ENCODE peak calls at places on chromosomes 3 and 15, in seven cellular contexts. One of them, this sample, is unnamed.

GRCh38 chr3:66816110-66816761 is 181.9 kb upstream of the KBTBD8 start:
- DNase-seq in HepG2: peak; percentile 36
- DNase-seq in stimulated activated CD8-positive, alpha-beta memory T cell treated with anti-CD3 and anti-CD28 coated beads, Interleukin-7, amount 100 ng/mL, for 24 hours: no peak
- DNase-seq in prostate gland: no peak
- DNase-seq in amniotic stem cell: peak; percentile 39
- DNase-seq in T-helper 9 cell: no peak
- DNase-seq in mucosa of gallbladder: no peak
- DNase-seq in this sample: peak; percentile 40

GRCh38 chr3:45170071-45170470 is 23.9 kb upstream of the CDCP1 start:
- DNase-seq in HepG2: no peak
- DNase-seq in stimulated activated CD8-positive, alpha-beta memory T cell treated with anti-CD3 and anti-CD28 coated beads, Interleukin-7, amount 100 ng/mL, for 24 hours: no peak
- DNase-seq in prostate gland: peak; percentile 64
- DNase-seq in amniotic stem cell: no peak
- DNase-seq in T-helper 9 cell: no peak
- DNase-seq in mucosa of gallbladder: peak; percentile 39
- DNase-seq in this sample: no peak

GRCh38 chr15:66566963-66567531 is 1.2 kb upstream of the LCTL start:
- DNase-seq in HepG2: peak; percentile 76
- DNase-seq in stimulated activated CD8-positive, alpha-beta memory T cell treated with anti-CD3 and anti-CD28 coated beads, Interleukin-7, amount 100 ng/mL, for 24 hours: no peak
- DNase-seq in prostate gland: peak; percentile 56
- DNase-seq in amniotic stem cell: peak; percentile 51
- DNase-seq in T-helper 9 cell: peak; percentile 33
- DNase-seq in mucosa of gallbladder: peak; percentile 64
- DNase-seq in this sample: no peak

GRCh38 chr3:58588030-58588614 is 10.9 kb upstream of the FAM107A start:
- DNase-seq in HepG2: no peak
- DNase-seq in stimulated activated CD8-positive, alpha-beta memory T cell treated with anti-CD3 and anti-CD28 coated beads, Interleukin-7, amount 100 ng/mL, for 24 hours: no peak
- DNase-seq in prostate gland: no peak
- DNase-seq in amniotic stem cell: no peak
- DNase-seq in T-helper 9 cell: no peak
- DNase-seq in mucosa of gallbladder: no peak
- DNase-seq in this sample: no peak

GRCh38 chr3:189056612-189057352 is 115.0 kb upstream of the TPRG1 start:
- DNase-seq in HepG2: no peak
- DNase-seq in stimulated activated CD8-positive, alpha-beta memory T cell treated with anti-CD3 and anti-CD28 coated beads, Interleukin-7, amount 100 ng/mL, for 24 hours: no peak
- DNase-seq in prostate gland: no peak
- DNase-seq in amniotic stem cell: no peak
- DNase-seq in T-helper 9 cell: no peak
- DNase-seq in mucosa of gallbladder: no peak
- DNase-seq in this sample: no peak

GRCh38 chr3:195825857-195826804 is 14.4 kb upstream of the MUC4 start:
- DNase-seq in HepG2: no peak
- DNase-seq in stimulated activated CD8-positive, alpha-beta memory T cell treated with anti-CD3 and anti-CD28 coated beads, Interleukin-7, amount 100 ng/mL, for 24 hours: no peak
- DNase-seq in prostate gland: no peak
- DNase-seq in amniotic stem cell: no peak
- DNase-seq in T-helper 9 cell: no peak
- DNase-seq in mucosa of gallbladder: no peak
- DNase-seq in this sample: no peak

GRCh38 chr3:16183601-16184270 is 9.3 kb downstream of the GALNT15 start:
- DNase-seq in HepG2: no peak
- DNase-seq in stimulated activated CD8-positive, alpha-beta memory T cell treated with anti-CD3 and anti-CD28 coated beads, Interleukin-7, amount 100 ng/mL, for 24 hours: no peak
- DNase-seq in prostate gland: no peak
- DNase-seq in amniotic stem cell: peak; percentile 41
- DNase-seq in T-helper 9 cell: no peak
- DNase-seq in mucosa of gallbladder: no peak
- DNase-seq in this sample: no peak

GRCh38 chr3:79820089-79820488 is 52.3 kb upstream of the ROBO1 start:
- DNase-seq in HepG2: no peak
- DNase-seq in stimulated activated CD8-positive, alpha-beta memory T cell treated with anti-CD3 and anti-CD28 coated beads, Interleukin-7, amount 100 ng/mL, for 24 hours: no peak
- DNase-seq in prostate gland: no peak
- DNase-seq in amniotic stem cell: no peak
- DNase-seq in T-helper 9 cell: no peak
- DNase-seq in mucosa of gallbladder: no peak
- DNase-seq in this sample: no peak

GRCh38 chr3:31008986-31009385 is 114.5 kb upstream of the GADL1 start:
- DNase-seq in HepG2: no peak
- DNase-seq in stimulated activated CD8-positive, alpha-beta memory T cell treated with anti-CD3 and anti-CD28 coated beads, Interleukin-7, amount 100 ng/mL, for 24 hours: no peak
- DNase-seq in prostate gland: no peak
- DNase-seq in amniotic stem cell: no peak
- DNase-seq in T-helper 9 cell: no peak
- DNase-seq in mucosa of gallbladder: no peak
- DNase-seq in this sample: peak; percentile 27

GRCh38 chr15:51097553-51098330 is 3.0 kb upstream of the TNFAIP8L3 start:
- DNase-seq in HepG2: peak; percentile 19
- DNase-seq in stimulated activated CD8-positive, alpha-beta memory T cell treated with anti-CD3 and anti-CD28 coated beads, Interleukin-7, amount 100 ng/mL, for 24 hours: no peak
- DNase-seq in prostate gland: no peak
- DNase-seq in amniotic stem cell: no peak
- DNase-seq in T-helper 9 cell: no peak
- DNase-seq in mucosa of gallbladder: no peak
- DNase-seq in this sample: no peak

GRCh38 chr15:62545392-62546227 is 380.5 kb upstream of the C2CD4B start:
- DNase-seq in HepG2: no peak
- DNase-seq in stimulated activated CD8-positive, alpha-beta memory T cell treated with anti-CD3 and anti-CD28 coated beads, Interleukin-7, amount 100 ng/mL, for 24 hours: no peak
- DNase-seq in prostate gland: peak; percentile 73
- DNase-seq in amniotic stem cell: no peak
- DNase-seq in T-helper 9 cell: no peak
- DNase-seq in mucosa of gallbladder: peak; percentile 91
- DNase-seq in this sample: peak; percentile 77

GRCh38 chr3:112894258-112894657 is 47.6 kb upstream of the CD200R1L start:
- DNase-seq in HepG2: no peak
- DNase-seq in stimulated activated CD8-positive, alpha-beta memory T cell treated with anti-CD3 and anti-CD28 coated beads, Interleukin-7, amount 100 ng/mL, for 24 hours: no peak
- DNase-seq in prostate gland: no peak
- DNase-seq in amniotic stem cell: no peak
- DNase-seq in T-helper 9 cell: no peak
- DNase-seq in mucosa of gallbladder: no peak
- DNase-seq in this sample: no peak

GRCh38 chr15:67093146-67093874 is 27.9 kb downstream of the SMAD3 start:
- DNase-seq in HepG2: no peak
- DNase-seq in stimulated activated CD8-positive, alpha-beta memory T cell treated with anti-CD3 and anti-CD28 coated beads, Interleukin-7, amount 100 ng/mL, for 24 hours: no peak
- DNase-seq in prostate gland: no peak
- DNase-seq in amniotic stem cell: no peak
- DNase-seq in T-helper 9 cell: no peak
- DNase-seq in mucosa of gallbladder: no peak
- DNase-seq in this sample: no peak

GRCh38 chr15:96348112-96349027 is 17.9 kb downstream of the NR2F2 start:
- DNase-seq in HepG2: no peak
- DNase-seq in stimulated activated CD8-positive, alpha-beta memory T cell treated with anti-CD3 and anti-CD28 coated beads, Interleukin-7, amount 100 ng/mL, for 24 hours: no peak
- DNase-seq in prostate gland: no peak
- DNase-seq in amniotic stem cell: no peak
- DNase-seq in T-helper 9 cell: no peak
- DNase-seq in mucosa of gallbladder: no peak
- DNase-seq in this sample: no peak

GRCh38 chr3:14532691-14533456 is 7.3 kb downstream of the GRIP2 start:
- DNase-seq in HepG2: peak; percentile 9
- DNase-seq in stimulated activated CD8-positive, alpha-beta memory T cell treated with anti-CD3 and anti-CD28 coated beads, Interleukin-7, amount 100 ng/mL, for 24 hours: no peak
- DNase-seq in prostate gland: peak; percentile 66
- DNase-seq in amniotic stem cell: no peak
- DNase-seq in T-helper 9 cell: no peak
- DNase-seq in mucosa of gallbladder: peak; percentile 56
- DNase-seq in this sample: peak; percentile 45

GRCh38 chr15:73747847-73748605 is 5.1 kb downstream of the INSYN1 start:
- DNase-seq in HepG2: no peak
- DNase-seq in stimulated activated CD8-positive, alpha-beta memory T cell treated with anti-CD3 and anti-CD28 coated beads, Interleukin-7, amount 100 ng/mL, for 24 hours: no peak
- DNase-seq in prostate gland: no peak
- DNase-seq in amniotic stem cell: no peak
- DNase-seq in T-helper 9 cell: no peak
- DNase-seq in mucosa of gallbladder: no peak
- DNase-seq in this sample: no peak

GRCh38 chr3:52671676-52672075 is 14.0 kb downstream of the PBRM1 start:
- DNase-seq in HepG2: no peak
- DNase-seq in stimulated activated CD8-positive, alpha-beta memory T cell treated with anti-CD3 and anti-CD28 coated beads, Interleukin-7, amount 100 ng/mL, for 24 hours: no peak
- DNase-seq in prostate gland: no peak
- DNase-seq in amniotic stem cell: no peak
- DNase-seq in T-helper 9 cell: no peak
- DNase-seq in mucosa of gallbladder: no peak
- DNase-seq in this sample: no peak

GRCh38 chr3:179801263-179801662 is 148.4 kb downstream of the USP13 start:
- DNase-seq in HepG2: peak; percentile 4
- DNase-seq in stimulated activated CD8-positive, alpha-beta memory T cell treated with anti-CD3 and anti-CD28 coated beads, Interleukin-7, amount 100 ng/mL, for 24 hours: no peak
- DNase-seq in prostate gland: no peak
- DNase-seq in amniotic stem cell: peak; percentile 50
- DNase-seq in T-helper 9 cell: no peak
- DNase-seq in mucosa of gallbladder: no peak
- DNase-seq in this sample: no peak

GRCh38 chr15:42020713-42021273 is at the start of gene PLA2G4E:
- DNase-seq in HepG2: no peak
- DNase-seq in stimulated activated CD8-positive, alpha-beta memory T cell treated with anti-CD3 and anti-CD28 coated beads, Interleukin-7, amount 100 ng/mL, for 24 hours: no peak
- DNase-seq in prostate gland: no peak
- DNase-seq in amniotic stem cell: no peak
- DNase-seq in T-helper 9 cell: no peak
- DNase-seq in mucosa of gallbladder: no peak
- DNase-seq in this sample: no peak

GRCh38 chr3:193843447-193844301 is 250.7 kb downstream of the OPA1 start:
- DNase-seq in HepG2: peak; percentile 70
- DNase-seq in stimulated activated CD8-positive, alpha-beta memory T cell treated with anti-CD3 and anti-CD28 coated beads, Interleukin-7, amount 100 ng/mL, for 24 hours: no peak
- DNase-seq in prostate gland: peak; percentile 37
- DNase-seq in amniotic stem cell: no peak
- DNase-seq in T-helper 9 cell: no peak
- DNase-seq in mucosa of gallbladder: peak; percentile 79
- DNase-seq in this sample: no peak

GRCh38 chr3:73385538-73385937 is 239.2 kb downstream of the PDZRN3 start:
- DNase-seq in HepG2: no peak
- DNase-seq in stimulated activated CD8-positive, alpha-beta memory T cell treated with anti-CD3 and anti-CD28 coated beads, Interleukin-7, amount 100 ng/mL, for 24 hours: no peak
- DNase-seq in prostate gland: no peak
- DNase-seq in amniotic stem cell: no peak
- DNase-seq in T-helper 9 cell: no peak
- DNase-seq in mucosa of gallbladder: no peak
- DNase-seq in this sample: no peak

GRCh38 chr15:66721954-66722353 is 19.9 kb downstream of the SMAD6 start:
- DNase-seq in HepG2: no peak
- DNase-seq in stimulated activated CD8-positive, alpha-beta memory T cell treated with anti-CD3 and anti-CD28 coated beads, Interleukin-7, amount 100 ng/mL, for 24 hours: no peak
- DNase-seq in prostate gland: no peak
- DNase-seq in amniotic stem cell: no peak
- DNase-seq in T-helper 9 cell: no peak
- DNase-seq in mucosa of gallbladder: no peak
- DNase-seq in this sample: no peak

GRCh38 chr3:119891944-119892721 is 110.2 kb downstream of the NR1I2 start:
- DNase-seq in HepG2: peak; percentile 55
- DNase-seq in stimulated activated CD8-positive, alpha-beta memory T cell treated with anti-CD3 and anti-CD28 coated beads, Interleukin-7, amount 100 ng/mL, for 24 hours: no peak
- DNase-seq in prostate gland: peak; percentile 35
- DNase-seq in amniotic stem cell: peak; percentile 66
- DNase-seq in T-helper 9 cell: peak; percentile 11
- DNase-seq in mucosa of gallbladder: peak; percentile 44
- DNase-seq in this sample: peak; percentile 54